ENCODE peak calls at places on chromosome 5, in six cellular contexts. V, N, X, J, H and C are unnamed samples.

GRCh38 chr5:135051399-135051798 is 17.4 kb upstream of the PITX1 start:
- DNase-seq in V (no peak), N (no peak), X (no peak), J (no peak), H (no peak), C (peak; percentile 23)

GRCh38 chr5:59357421-59357977 is 536.0 kb downstream of the PDE4D start:
- DNase-seq in V (no peak), N (no peak), X (peak; percentile 27), J (no peak), H (no peak), C (peak; percentile 80)

GRCh38 chr5:87120518-87121314 is 147.0 kb upstream of the RASA1 start:
- DNase-seq in V (no peak), N (no peak), X (no peak), J (peak; percentile 88), H (no peak), C (peak; percentile 62)

GRCh38 chr5:25688156-25688555 is 1043.4 kb upstream of the CDH10 start:
- DNase-seq in V (no peak), N (no peak), X (no peak), J (no peak), H (no peak), C (no peak)

GRCh38 chr5:172841-173251 is 18.4 kb upstream of the LRRC14B start:
- DNase-seq in V (no peak), N (no peak), X (no peak), J (no peak), H (peak; percentile 33), C (no peak)

GRCh38 chr5:9245071-9245470 is 300.8 kb downstream of the SEMA5A start:
- DNase-seq in V (no peak), N (no peak), X (no peak), J (no peak), H (no peak), C (no peak)

GRCh38 chr5:178793156-178793555 is 62.7 kb upstream of the ZNF354A start:
- DNase-seq in V (peak; percentile 27), N (peak; percentile 15), X (peak; percentile 39), J (no peak), H (no peak), C (no peak)

GRCh38 chr5:12316812-12317211 is 412.6 kb upstream of the CTNND2 start:
- DNase-seq in V (no peak), N (no peak), X (no peak), J (no peak), H (no peak), C (no peak)

GRCh38 chr5:157603333-157604190 is 28.0 kb upstream of the ADAM19 start:
- DNase-seq in V (no peak), N (no peak), X (no peak), J (peak; percentile 91), H (no peak), C (peak; percentile 80)

GRCh38 chr5:8943301-8943700 is 602.6 kb downstream of the SEMA5A start:
- DNase-seq in V (no peak), N (no peak), X (no peak), J (no peak), H (no peak), C (peak; percentile 38)

GRCh38 chr5:140882591-140882899 is 621 bp downstream of the PCDHA13 start:
- DNase-seq in V (peak; percentile 54), N (no peak), X (no peak), J (no peak), H (no peak), C (no peak)

GRCh38 chr5:174990909-174991308 is 266.5 kb downstream of the MSX2 start:
- DNase-seq in V (no peak), N (no peak), X (no peak), J (no peak), H (peak; percentile 66), C (no peak)

GRCh38 chr5:107563957-107564544 is 106.7 kb downstream of the EFNA5 start:
- DNase-seq in V (no peak), N (no peak), X (no peak), J (no peak), H (no peak), C (no peak)

GRCh38 chr5:79873216-79873615 is 117.8 kb downstream of the MTX3 start:
- DNase-seq in V (no peak), N (no peak), X (no peak), J (no peak), H (no peak), C (no peak)

GRCh38 chr5:79875230-79875629 is 115.8 kb downstream of the MTX3 start:
- DNase-seq in V (no peak), N (no peak), X (no peak), J (no peak), H (no peak), C (no peak)

GRCh38 chr5:79876510-79876909 is 114.6 kb downstream of the MTX3 start:
- DNase-seq in V (no peak), N (no peak), X (no peak), J (no peak), H (no peak), C (peak; percentile 1)

GRCh38 chr5:79878131-79878630 is 112.9 kb downstream of the MTX3 start:
- DNase-seq in V (no peak), N (no peak), X (no peak), J (no peak), H (no peak), C (no peak)

GRCh38 chr5:79878721-79879336 is 112.2 kb downstream of the MTX3 start:
- DNase-seq in V (peak; percentile 44), N (no peak), X (no peak), J (no peak), H (no peak), C (peak; percentile 2)
- TF ChIP-seq CTCF in V (peak; percentile 68), N (peak; percentile 6), X (no peak), J (peak; percentile 70), H (no peak), C (peak; percentile 51)

DNA sequence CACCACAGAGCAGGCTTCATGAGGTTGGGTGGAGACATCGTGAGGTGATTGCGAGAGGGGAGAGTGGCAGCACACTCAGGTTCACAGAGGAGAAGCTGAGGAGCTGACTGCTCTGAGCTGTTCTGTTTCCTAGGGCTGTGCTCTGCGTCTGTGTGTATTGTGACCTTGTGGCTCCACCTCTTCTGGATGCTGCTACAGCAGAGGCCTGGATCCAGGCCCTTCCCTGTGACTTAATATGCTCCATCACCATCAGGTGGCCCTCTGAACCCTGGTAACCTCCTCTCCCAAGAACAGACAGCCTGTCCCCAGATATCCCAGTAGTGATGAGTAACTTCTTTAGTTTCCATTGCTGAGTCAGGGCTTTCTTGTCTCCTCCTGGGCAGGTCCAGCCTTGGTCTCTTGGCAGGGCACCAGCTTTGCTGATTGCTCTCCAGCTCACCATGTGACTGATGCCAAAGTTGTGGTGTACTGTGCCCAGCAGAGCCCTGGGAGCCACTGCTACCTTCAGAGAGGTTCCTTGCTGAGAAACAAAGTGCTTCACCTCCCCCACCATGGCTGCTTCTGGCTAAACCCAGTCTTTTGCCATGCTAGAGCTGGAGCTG is 212.8 kb upstream of the CHD1 start:
- DNase-seq in V (no peak), N (no peak), X (peak; percentile 13), J (no peak), H (peak; percentile 47), C (no peak)
- TF ChIP-seq CTCF in V (no peak), N (no peak), X (no peak), J (no peak), H (no peak), C (no peak)

GRCh38 chr5:15794117-15794985 is 294.4 kb downstream of the FBXL7 start:
- DNase-seq in V (no peak), N (no peak), X (peak; percentile 11), J (peak; percentile 20), H (no peak), C (peak; percentile 15)
- TF ChIP-seq CTCF in V (no peak), N (no peak), X (peak; percentile 47), J (peak; percentile 74), H (peak; percentile 25), C (peak; percentile 32)

DNA sequence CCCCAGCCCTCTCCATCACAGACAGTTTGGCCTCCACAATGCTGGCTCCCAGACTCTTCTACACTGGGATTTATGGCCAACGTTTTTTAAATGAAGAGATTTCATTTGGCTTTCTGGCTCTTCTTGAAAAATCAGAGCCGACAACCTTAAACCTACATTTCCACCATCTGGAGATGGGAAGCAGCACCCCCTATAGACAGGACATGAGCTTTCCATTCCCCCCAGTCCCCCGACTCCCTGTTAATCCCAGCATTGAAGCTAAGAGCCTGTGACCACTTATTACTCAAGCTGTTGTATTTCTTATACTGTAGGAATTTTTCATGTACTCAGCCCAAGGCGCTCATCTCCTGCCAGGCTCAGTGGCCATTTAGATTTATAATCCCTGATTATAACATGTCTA is 34.0 kb upstream of the AFAP1L1 start:
- DNase-seq in V (no peak), N (no peak), X (no peak), J (no peak), H (no peak), C (no peak)
- TF ChIP-seq CTCF in V (no peak), N (no peak), X (no peak), J (peak; percentile 57), H (peak; percentile 16), C (peak; percentile 37)

GRCh38 chr5:111689576-111689975 is 67.4 kb downstream of the NREP start:
- DNase-seq in V (no peak), N (no peak), X (peak; percentile 23), J (no peak), H (no peak), C (no peak)

GRCh38 chr5:111681791-111682190 is 75.2 kb downstream of the NREP start:
- DNase-seq in V (no peak), N (no peak), X (no peak), J (no peak), H (no peak), C (peak; percentile 85)

GRCh38 chr5:111681414-111681790 is 75.6 kb downstream of the NREP start:
- DNase-seq in V (no peak), N (no peak), X (peak; percentile 14), J (no peak), H (no peak), C (peak; percentile 92)

GRCh38 chr5:111680737-111681413 is 76.1 kb downstream of the NREP start:
- DNase-seq in V (no peak), N (peak; percentile 66), X (peak; percentile 85), J (peak; percentile 92), H (peak; percentile 76), C (peak; percentile 99)

DNA sequence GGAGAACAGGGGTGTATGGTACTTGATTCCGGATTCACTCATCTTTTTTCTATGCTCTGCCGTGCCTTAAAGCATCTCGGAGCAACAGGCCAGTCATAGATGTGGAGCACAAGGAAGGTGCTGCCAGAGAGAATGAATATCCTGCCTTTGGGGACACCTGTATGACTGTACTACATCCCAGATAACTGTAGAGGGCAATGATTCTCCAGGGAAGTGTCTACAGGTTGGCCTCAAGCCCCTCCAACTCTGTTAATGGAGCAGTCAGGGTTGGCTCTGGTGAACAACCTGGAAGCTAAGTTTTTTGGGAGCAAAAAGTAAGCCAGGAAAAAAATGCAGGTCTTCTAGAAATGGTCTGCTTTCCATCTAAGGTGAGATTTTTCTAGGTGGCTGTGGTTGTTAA is 71.0 kb downstream of the NREP start:
- DNase-seq in V (no peak), N (no peak), X (no peak), J (no peak), H (no peak), C (no peak)
- TF ChIP-seq CTCF in V (no peak), N (no peak), X (peak; percentile 17), J (peak; percentile 24), H (peak; percentile 31), C (no peak)

DNA sequence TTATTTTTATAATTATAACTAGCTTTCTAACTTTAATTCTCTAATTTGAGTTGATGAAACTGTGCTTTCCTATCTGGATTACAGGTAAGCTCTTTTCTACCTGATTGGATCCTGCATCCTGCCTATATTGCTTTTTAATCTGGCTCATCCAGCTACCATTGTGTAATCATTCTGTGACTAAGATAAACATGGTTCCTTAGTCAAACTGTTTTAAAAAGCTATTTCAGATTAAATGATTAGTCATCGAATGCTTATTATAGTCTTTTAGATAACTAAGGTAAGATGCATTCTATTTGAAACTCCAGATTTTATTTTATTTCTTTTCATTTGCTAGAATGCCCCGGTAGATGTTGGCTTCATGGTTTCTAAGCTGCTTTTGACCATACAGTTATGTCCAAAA is 50.7 kb downstream of the ICE1 start:
- DNase-seq in V (no peak), N (no peak), X (no peak), J (peak; percentile 8), H (no peak), C (peak; percentile 28)
- TF ChIP-seq CTCF in V (no peak), N (no peak), X (no peak), J (no peak), H (no peak), C (no peak)